ENCODE peak calls at places on chromosomes 13 and 19, in six cellular contexts. V is IMR-90, D is endodermal cell, W is Caco-2, C is fibroblast of pulmonary artery, Z is heart right ventricle. Q is an unnamed sample.

GRCh38 chr13:44155422-44156293 is 218.0 kb upstream of the SERP2 start:
- DNase-seq in D (peak; percentile 69), C (peak; percentile 60), W (no peak), Z (peak; percentile 40), V (peak; percentile 45), Q (peak; percentile 72)

GRCh38 chr13:42028113-42028799 is 20.2 kb upstream of the DGKH start:
- DNase-seq in W (peak; percentile 74), D (no peak), V (no peak), C (no peak), Z (no peak), Q (no peak)

GRCh38 chr19:13428352-13428751 is 77.9 kb downstream of the CACNA1A start:
- DNase-seq in Z (no peak), W (peak; percentile 18), C (peak; percentile 38), D (peak; percentile 63), V (peak; percentile 17), Q (peak; percentile 44)

GRCh38 chr13:33109801-33110200 is 93.6 kb downstream of the KL start:
- DNase-seq in D (peak; percentile 78), C (no peak), V (no peak), W (no peak), Z (no peak), Q (no peak)

GRCh38 chr13:94209110-94209509 is 270.4 kb downstream of the DCT start:
- DNase-seq in C (peak; percentile 43), Z (no peak), W (no peak), D (no peak), V (no peak), Q (peak; percentile 26)

GRCh38 chr19:11165486-11166030 is 10.0 kb upstream of the SPC24 start:
- DNase-seq in C (no peak), W (no peak), Z (no peak), V (no peak), D (no peak), Q (peak; percentile 49)

GRCh38 chr13:28475916-28476725 is 18.8 kb downstream of the FLT1 start:
- DNase-seq in V (peak; percentile 97), W (no peak), C (peak; percentile 95), Z (no peak), D (no peak), Q (peak; percentile 94)

GRCh38 chr13:44523176-44524017 is 52.7 kb downstream of the TSC22D1 start:
- DNase-seq in Z (no peak), C (peak; percentile 72), W (peak; percentile 43), D (no peak), V (peak; percentile 79), Q (peak; percentile 84)

GRCh38 chr19:45253396-45254027 is 2.4 kb downstream of the MARK4 start:
- DNase-seq in Z (no peak), V (peak; percentile 21), C (peak; percentile 29), D (no peak), W (no peak), Q (peak; percentile 35)

GRCh38 chr19:50377051-50377441 is 789 bp downstream of the NR1H2 start:
- DNase-seq in V (no peak), C (peak; percentile 19), D (peak; percentile 90), Z (no peak), W (peak; percentile 64), Q (peak; percentile 16)

GRCh38 chr13:99119686-99120085 is 81.0 kb upstream of the UBAC2 start:
- DNase-seq in Z (no peak), C (no peak), D (no peak), W (no peak), V (no peak), Q (no peak)

GRCh38 chr19:55305491-55305890 is 19.6 kb downstream of the TMEM150B start:
- DNase-seq in D (peak; percentile 79), Z (no peak), C (peak; percentile 31), V (no peak), W (peak; percentile 71), Q (peak; percentile 41)

GRCh38 chr19:46350758-46351159 is 3.9 kb downstream of the PPP5C start:
- DNase-seq in D (no peak), Z (no peak), C (no peak), V (no peak), W (no peak), Q (no peak)

GRCh38 chr13:94239135-94239534 is 240.3 kb downstream of the DCT start:
- DNase-seq in V (peak; percentile 87), Z (no peak), D (no peak), W (no peak), C (peak; percentile 82), Q (peak; percentile 58)

GRCh38 chr13:113742000-113742441 is 17.0 kb upstream of the TMEM255B start:
- DNase-seq in C (peak; percentile 41), V (peak; percentile 50), D (peak; percentile 80), Z (no peak), W (peak; percentile 74), Q (peak; percentile 36)

GRCh38 chr13:106786006-106786579 is 218.2 kb upstream of the ARGLU1 start:
- DNase-seq in Z (no peak), D (no peak), V (no peak), C (no peak), W (no peak), Q (no peak)

GRCh38 chr13:94233401-94233800 is 246.1 kb downstream of the DCT start:
- DNase-seq in C (peak; percentile 97), Z (no peak), W (no peak), V (peak; percentile 96), D (no peak), Q (peak; percentile 92)

GRCh38 chr19:8609210-8610040 is 1.1 kb downstream of the ADAMTS10 start:
- DNase-seq in V (peak; percentile 60), W (no peak), Z (peak; percentile 72), D (peak; percentile 87), C (peak; percentile 71), Q (peak; percentile 71)
- H3K4me3 ChIP-seq in V (peak overlapping the region; percentile 94), W (no peak overlapping the region), Z (peak overlapping the region; percentile 56), D (peak overlapping the region; percentile 88), C (peak overlapping the region; percentile 88), Q (peak overlapping the region; percentile 67)

GRCh38 chr13:110957181-110957884 is 42.5 kb upstream of the ANKRD10 start:
- DNase-seq in V (peak; percentile 16), C (no peak), W (no peak), D (peak; percentile 71), Z (no peak), Q (peak; percentile 35)
- TF ChIP-seq CTCF in V (peak; percentile 19), C (peak; percentile 11), W (no peak), D (peak; percentile 75), Z (no peak), Q (peak; percentile 8)

GRCh38 chr19:9144920-9145319 is 4.7 kb downstream of the ZNF317 start:
- DNase-seq in V (no peak), D (no peak), W (no peak), Z (no peak), C (peak; percentile 26), Q (no peak)

GRCh38 chr19:9140159-9140874 is at the start of gene ZNF317:
- DNase-seq in Z (peak; percentile 88), V (peak; percentile 88), D (peak; percentile 95), W (peak; percentile 88), C (peak; percentile 93), Q (peak; percentile 93)

DNA sequence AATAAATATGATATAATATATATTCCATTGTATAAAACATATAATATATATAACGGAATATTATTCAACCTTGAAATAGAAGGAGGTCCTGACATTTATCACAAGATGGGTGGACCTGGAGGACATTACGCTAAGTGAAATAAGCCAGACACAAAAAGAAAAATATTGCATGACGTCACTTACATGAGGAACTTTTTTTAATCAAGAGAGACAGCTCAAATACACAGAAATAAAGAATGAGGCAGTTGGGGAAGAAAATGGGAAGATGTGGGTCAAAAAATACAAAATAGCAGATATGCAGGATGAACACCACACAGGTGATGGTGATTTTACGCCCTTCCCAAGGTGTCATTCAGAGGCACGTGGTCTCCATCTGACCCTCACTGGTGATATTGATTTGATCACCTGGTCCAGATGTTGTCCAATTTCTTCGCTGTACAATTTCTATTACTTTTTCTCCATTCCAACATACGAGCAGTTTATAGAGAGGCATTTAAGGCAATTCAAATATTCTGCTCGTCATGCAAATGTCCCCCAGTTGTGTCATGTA is 513 bp upstream of the ZNF317 start:
- DNase-seq in W (no peak), D (no peak), Z (no peak), V (no peak), C (no peak), Q (no peak)
- H3K4me3 ChIP-seq in W (peak overlapping the region; percentile 91), D (peak overlapping the region; percentile 100), Z (peak overlapping the region; percentile 85), V (peak overlapping the region; percentile 88), C (peak overlapping the region; percentile 73), Q (peak overlapping the region; percentile 97)

DNA sequence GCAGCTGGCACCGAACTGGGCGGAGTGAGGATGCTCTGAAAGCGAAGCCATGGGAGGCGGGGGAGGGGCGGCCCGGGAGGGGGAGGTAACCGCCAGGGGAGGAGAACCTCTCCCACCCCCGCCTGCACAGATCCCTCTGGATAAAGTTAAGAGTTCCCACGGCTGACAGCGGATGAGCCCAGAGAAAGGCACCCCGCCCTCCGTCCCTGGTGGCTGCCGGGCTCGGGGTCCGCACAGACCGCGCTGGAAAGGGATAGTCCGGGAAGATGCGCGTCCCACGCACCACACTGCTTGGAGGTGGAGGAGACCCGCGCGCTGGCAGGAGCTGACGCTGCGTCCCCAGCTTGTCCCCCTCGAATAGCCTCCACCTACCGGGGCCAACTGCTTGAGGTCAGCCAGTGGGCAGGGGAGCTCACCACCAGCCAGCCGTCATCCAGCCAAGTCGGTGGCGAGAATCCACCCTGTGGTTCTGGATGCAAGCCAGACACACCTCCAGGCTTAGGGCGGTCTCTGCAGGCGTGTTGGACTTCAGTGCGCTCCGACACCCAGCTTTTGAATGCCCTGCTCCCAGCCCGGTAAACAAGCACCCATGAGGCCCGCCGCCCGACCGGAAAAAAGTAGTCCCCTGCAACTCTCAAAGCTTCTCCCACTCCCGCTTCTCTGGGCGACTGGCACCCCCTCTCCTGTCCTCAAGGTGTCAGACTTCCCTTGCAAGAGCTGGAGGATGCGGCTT is at the start of gene TRPC4:
- DNase-seq in V (peak; percentile 59), W (peak; percentile 46), D (peak; percentile 92), Z (peak; percentile 33), C (peak; percentile 73), Q (peak; percentile 77)
- TF ChIP-seq CTCF in V (peak; percentile 47), W (peak; percentile 53), D (peak; percentile 81), Z (peak; percentile 15), C (peak; percentile 49), Q (peak; percentile 65)

DNA sequence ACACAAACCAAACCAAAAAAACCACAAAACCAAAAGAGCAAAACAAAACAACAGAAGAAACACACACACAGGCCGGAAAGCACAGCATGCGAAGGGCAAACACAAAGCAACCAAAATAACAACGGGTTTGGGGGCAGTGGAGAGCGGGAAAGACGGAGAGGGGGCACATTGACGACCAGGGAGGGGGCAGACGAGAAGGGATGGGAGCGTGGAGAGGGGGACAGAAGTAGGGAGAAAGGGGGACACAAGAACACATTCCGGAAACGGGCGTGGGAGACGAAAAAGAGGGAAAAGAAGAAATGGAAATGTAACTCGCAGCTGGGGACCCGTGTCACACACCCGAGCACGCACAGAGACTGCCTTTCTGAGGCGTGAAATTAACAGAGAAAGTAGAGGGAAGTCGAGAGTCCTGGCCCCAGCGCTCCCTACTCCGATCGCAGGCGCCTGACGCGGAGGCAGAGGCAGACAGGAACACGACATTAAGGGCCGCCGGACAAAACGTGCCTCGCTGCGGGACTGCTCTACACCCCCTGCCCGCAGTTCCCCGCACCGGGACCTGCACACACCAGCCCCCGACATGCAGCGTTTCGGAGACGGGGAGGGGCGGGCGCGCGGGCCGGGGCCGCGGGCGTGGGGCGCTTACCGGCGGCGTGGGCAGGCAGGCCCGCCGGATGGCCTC is 652 bp downstream of the POU4F1 start:
- DNase-seq in D (peak; percentile 72), W (no peak), V (no peak), Z (no peak), C (no peak), Q (no peak)
- H3K4me3 ChIP-seq in D (peak overlapping the region; percentile 77), W (peak overlapping the region; percentile 78), V (no peak overlapping the region), Z (peak overlapping the region; percentile 49), C (peak overlapping the region; percentile 17), Q (no peak overlapping the region)

GRCh38 chr13:104976964-104977363 is 1558.5 kb downstream of the EFNB2 start:
- DNase-seq in D (no peak), W (no peak), V (no peak), C (no peak), Z (no peak), Q (no peak)
- TF ChIP-seq CTCF in D (no peak), W (no peak), V (no peak), C (no peak), Z (no peak), Q (no peak)